ENCODE peak calls at places on chromosomes 5 and 9, in four cellular contexts. F, B, E and D are unnamed samples.

GRCh38 chr5:141513627-141514329 is 24.9 kb downstream of the PCDHGC5 start:
- DNase-seq in B (peak; percentile 84), E (no peak), F (peak; percentile 59), D (peak; percentile 84)

GRCh38 chr9:137742698-137743097 is 123.9 kb downstream of the EHMT1 start:
- DNase-seq in B (peak; percentile 58), E (no peak), F (no peak), D (no peak)

GRCh38 chr9:113589407-113589806 is 125.9 kb downstream of the RGS3 start:
- DNase-seq in B (no peak), F (no peak), E (no peak), D (no peak)

GRCh38 chr9:69745716-69746538 is 13.9 kb downstream of the PTAR1 start:
- DNase-seq in B (no peak), F (no peak), E (no peak), D (no peak)

GRCh38 chr9:109476781-109477268 is 21.3 kb downstream of the PTPN3 start:
- DNase-seq in F (no peak), B (no peak), E (no peak), D (no peak)

GRCh38 chr5:17056056-17056690 is 120.1 kb upstream of the MYO10 start:
- DNase-seq in E (no peak), F (peak; percentile 44), B (no peak), D (no peak)

GRCh38 chr5:13783731-13784130 is 160.8 kb downstream of the DNAH5 start:
- DNase-seq in E (no peak), B (no peak), F (no peak), D (no peak)

GRCh38 chr9:9847750-9848149 is 765.1 kb downstream of the PTPRD start:
- DNase-seq in E (no peak), F (no peak), B (no peak), D (no peak)

GRCh38 chr5:82167372-82167771 is 110.8 kb downstream of the RPS23 start:
- DNase-seq in E (no peak), B (no peak), F (no peak), D (no peak)